ENCODE peak calls at places on chromosomes 5 and 9, in four cellular contexts. A is stomach, W is tibial nerve, E is esophagus muscularis mucosa. Z is an unnamed sample.

GRCh38 chr9:15104826-15105420 is 194.7 kb upstream of the FREM1 start:
- DNase-seq in A (no peak), W (no peak), E (no peak), Z (no peak)

GRCh38 chr9:89658401-89658800 is 53.6 kb downstream of the GADD45G start:
- DNase-seq in A (no peak), W (no peak), E (no peak), Z (no peak)

GRCh38 chr9:33076031-33076359 is 479 bp downstream of the SMU1 start:
- DNase-seq in A (no peak), W (no peak), E (no peak), Z (no peak)

GRCh38 chr5:65191554-65192126 is 290.1 kb downstream of the ADAMTS6 start:
- DNase-seq in A (no peak), W (no peak), E (no peak), Z (no peak)

GRCh38 chr5:55711531-55712022 is 547 bp downstream of the SLC38A9 start:
- DNase-seq in A (no peak), W (no peak), E (no peak), Z (no peak)

GRCh38 chr9:116234091-116234490 is 80.5 kb downstream of the PAPPA start:
- DNase-seq in A (no peak), W (no peak), E (peak), Z (no peak)

GRCh38 chr5:139745121-139745799 is 50.3 kb upstream of the PSD2 start:
- DNase-seq in A (no peak), W (peak), E (no peak), Z (peak)

GRCh38 chr5:40446910-40447309 is 232.8 kb upstream of the PTGER4 start:
- DNase-seq in A (no peak), W (no peak), E (no peak), Z (no peak)

GRCh38 chr5:34914671-34915138 is 599 bp downstream of the RAD1 start:
- DNase-seq in A (peak), W (no peak), E (no peak), Z (no peak)

GRCh38 chr5:119582987-119583386 is 46.4 kb upstream of the FAM170A start:
- DNase-seq in A (no peak), W (no peak), E (no peak), Z (no peak)

GRCh38 chr9:137748311-137748710 is 129.3 kb upstream of the CACNA1B start:
- DNase-seq in A (no peak), W (no peak), E (no peak), Z (no peak)

GRCh38 chr5:171432076-171432475 is 12.6 kb downstream of the FGF18 start:
- DNase-seq in A (no peak), W (no peak), E (no peak), Z (no peak)

GRCh38 chr9:129108083-129108804 is 2.3 kb downstream of the CRAT start:
- DNase-seq in A (no peak), W (no peak), E (no peak), Z (no peak)

GRCh38 chr5:112977440-112977861 is 853 bp downstream of the DCP2 start:
- DNase-seq in A (no peak), W (no peak), E (no peak), Z (no peak)

GRCh38 chr5:59813761-59814562 is 79.6 kb downstream of the PDE4D start:
- DNase-seq in A (no peak), W (no peak), E (no peak), Z (no peak)

GRCh38 chr5:104084896-104085295 is 522.3 kb upstream of the NUDT12 start:
- DNase-seq in A (no peak), W (no peak), E (no peak), Z (no peak)

GRCh38 chr9:16029056-16029615 is 476.3 kb downstream of the CCDC171 start:
- DNase-seq in A (no peak), W (no peak), E (no peak), Z (no peak)

GRCh38 chr5:68368686-68369359 is 153.3 kb downstream of the PIK3R1 start:
- DNase-seq in A (no peak), W (no peak), E (peak), Z (no peak)

GRCh38 chr5:58318468-58318867 is 141.4 kb downstream of the PLK2 start:
- DNase-seq in A (no peak), W (no peak), E (no peak), Z (no peak)

GRCh38 chr5:58314356-58315045 is 145.4 kb downstream of the PLK2 start:
- DNase-seq in A (no peak), W (no peak), E (no peak), Z (no peak)

GRCh38 chr5:58317808-58318207 is 142.1 kb downstream of the PLK2 start:
- DNase-seq in A (no peak), W (no peak), E (no peak), Z (no peak)

GRCh38 chr5:58315794-58316193 is 144.1 kb downstream of the PLK2 start:
- DNase-seq in A (no peak), W (no peak), E (no peak), Z (no peak)

GRCh38 chr5:58317009-58317408 is 142.9 kb downstream of the PLK2 start:
- DNase-seq in A (no peak), W (no peak), E (no peak), Z (no peak)
- H3K27ac ChIP-seq in A (no peak), W (no peak), E (no peak), Z (no peak)

GRCh38 chr5:50576686-50577256 is 89.7 kb upstream of the PARP8 start:
- DNase-seq in A (no peak), W (no peak), E (no peak), Z (no peak)

GRCh38 chr5:50575745-50576144 is 90.7 kb upstream of the PARP8 start:
- DNase-seq in A (no peak), W (no peak), E (no peak), Z (no peak)

GRCh38 chr5:50582699-50583098 is 83.7 kb upstream of the PARP8 start:
- DNase-seq in A (no peak), W (no peak), E (no peak), Z (no peak)

GRCh38 chr5:50583621-50584020 is 82.8 kb upstream of the PARP8 start:
- DNase-seq in A (no peak), W (no peak), E (no peak), Z (no peak)

DNA sequence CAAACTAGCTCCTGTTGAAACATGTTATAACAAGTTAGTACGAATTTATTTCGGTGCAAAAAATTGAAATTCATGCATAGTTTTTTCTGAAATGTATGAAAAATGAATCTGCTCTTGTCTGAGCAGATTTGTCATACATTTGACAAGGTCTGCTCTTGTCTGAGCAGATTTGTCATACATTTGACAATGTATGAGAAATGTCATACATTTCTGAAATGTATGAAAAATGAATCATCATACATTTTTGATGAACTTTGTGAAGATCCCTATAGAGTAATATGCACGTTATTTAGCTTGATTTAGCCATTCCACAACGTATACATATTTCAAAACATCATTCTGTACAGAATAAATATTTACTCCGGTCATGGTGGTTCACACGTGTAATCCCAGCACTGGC is 85.9 kb upstream of the PARP8 start:
- DNase-seq in A (no peak), W (no peak), E (no peak), Z (no peak)
- TF ChIP-seq CTCF in A (no peak), W (no peak), E (no peak), Z (no peak)

DNA sequence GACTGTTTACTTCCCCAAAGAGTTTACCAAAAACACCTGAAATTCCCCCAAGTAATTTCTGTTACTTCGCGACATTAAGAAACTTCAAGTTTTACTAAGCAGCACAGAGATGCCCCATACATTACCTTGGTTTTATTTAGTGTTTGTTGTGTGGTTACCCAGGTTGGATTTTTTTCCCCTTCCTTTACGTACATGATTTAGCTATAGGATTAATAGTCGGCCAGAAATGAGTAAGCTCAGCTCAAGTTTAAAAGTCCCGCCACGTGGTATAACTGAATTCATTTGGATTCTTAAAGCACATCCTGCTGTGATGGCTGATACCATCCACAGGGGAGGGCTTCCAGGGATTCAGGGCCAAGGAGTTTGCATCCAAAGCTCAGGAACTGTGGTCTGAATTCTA is 75.9 kb downstream of the DAP start:
- DNase-seq in A (no peak), W (no peak), E (no peak), Z (no peak)
- TF ChIP-seq EP300 in A (no peak), W (no peak), E (no peak), Z (no peak)

DNA sequence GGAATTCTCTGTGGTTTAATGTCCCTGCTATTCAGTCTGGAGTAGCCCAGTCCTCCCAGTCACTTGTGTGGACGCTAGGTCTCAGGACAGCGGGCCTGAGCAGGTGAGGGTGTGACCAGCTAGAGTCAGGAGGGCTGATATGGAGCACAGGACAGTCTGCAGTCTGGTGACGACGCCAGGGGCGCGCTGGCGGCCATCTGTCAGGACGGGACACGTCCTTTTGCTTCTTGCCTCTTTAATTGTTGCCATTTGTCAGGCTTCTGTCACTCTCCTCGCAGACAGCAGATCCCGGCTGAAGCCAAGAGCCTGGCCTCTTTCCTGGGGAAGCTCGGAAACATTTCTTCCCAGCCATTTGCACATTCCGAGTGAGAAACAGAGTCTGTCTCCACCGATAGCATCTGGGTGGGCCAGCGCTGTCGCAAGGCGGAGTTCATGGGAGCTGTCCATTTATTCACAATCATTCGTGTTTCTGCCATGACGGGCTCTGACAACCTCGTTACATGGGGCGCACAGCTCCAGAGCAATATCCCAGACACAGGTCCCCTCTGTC is 105.5 kb upstream of the FCN2 start:
- DNase-seq in A (no peak), W (no peak), E (no peak), Z (no peak)
- H3K27ac ChIP-seq in A (no peak), W (no peak), E (peak), Z (no peak)